ENCODE peak calls at places on chromosomes 2 and 18, in six cellular contexts. R, C, S, N, X and I are unnamed samples.

GRCh38 chr2:188600536-188601210 is 309.0 kb downstream of the GULP1 start:
- DNase-seq in R (no peak), C (no peak), S (no peak), N (no peak), X (peak; percentile 82), I (no peak)

GRCh38 chr2:188628989-188629889 is 337.6 kb downstream of the GULP1 start:
- DNase-seq in R (no peak), C (no peak), S (no peak), N (no peak), X (peak; percentile 67), I (no peak)

GRCh38 chr2:21256006-21256405 is 132.2 kb downstream of the TDRD15 start:
- DNase-seq in R (peak; percentile 69), C (no peak), S (no peak), N (peak; percentile 65), X (no peak), I (peak; percentile 25)

GRCh38 chr18:51897884-51898283 is 442.1 kb upstream of the DCC start:
- DNase-seq in R (no peak), C (no peak), S (no peak), N (no peak), X (no peak), I (no peak)

GRCh38 chr2:235170016-235170415 is 218.2 kb downstream of the SH3BP4 start:
- DNase-seq in R (no peak), C (no peak), S (no peak), N (no peak), X (peak; percentile 43), I (no peak)

GRCh38 chr2:157320409-157320808 is 5.2 kb downstream of the ERMN start:
- DNase-seq in R (no peak), C (no peak), S (no peak), N (no peak), X (no peak), I (no peak)

GRCh38 chr2:120205901-120206581 is 17.2 kb downstream of the TMEM185B start:
- DNase-seq in R (no peak), C (peak; percentile 38), S (no peak), N (no peak), X (no peak), I (no peak)

GRCh38 chr2:219870023-219870422 is 242.6 kb downstream of the SLC4A3 start:
- DNase-seq in R (no peak), C (no peak), S (no peak), N (no peak), X (peak; percentile 6), I (no peak)

GRCh38 chr2:138707424-138708074 is 72.6 kb downstream of the NXPH2 start:
- DNase-seq in R (no peak), C (no peak), S (no peak), N (no peak), X (peak; percentile 90), I (no peak)

GRCh38 chr2:218255441-218255840 is 5.4 kb upstream of the GPBAR1 start:
- DNase-seq in R (no peak), C (no peak), S (no peak), N (no peak), X (peak; percentile 78), I (no peak)

GRCh38 chr2:64988420-64989125 is 626 bp upstream of the SLC1A4 start:
- DNase-seq in R (peak; percentile 80), C (peak; percentile 50), S (peak; percentile 36), N (peak; percentile 69), X (peak; percentile 89), I (peak; percentile 69)

GRCh38 chr2:209933499-209934458 is 68.7 kb upstream of the RPE start:
- DNase-seq in R (no peak), C (no peak), S (no peak), N (no peak), X (peak; percentile 75), I (no peak)

GRCh38 chr2:205764502-205764815 is 82.2 kb downstream of the NRP2 start:
- DNase-seq in R (no peak), C (no peak), S (no peak), N (no peak), X (no peak), I (no peak)

GRCh38 chr2:9565436-9566153 is 10.0 kb upstream of the ADAM17 start:
- DNase-seq in R (peak; percentile 96), C (peak; percentile 44), S (no peak), N (peak; percentile 97), X (peak; percentile 96), I (no peak)

GRCh38 chr2:231315896-231316295 is 79.6 kb upstream of the B3GNT7 start:
- DNase-seq in R (no peak), C (no peak), S (no peak), N (no peak), X (no peak), I (no peak)

GRCh38 chr2:88108796-88109195 is 19.1 kb downstream of the FABP1 start:
- DNase-seq in R (no peak), C (no peak), S (no peak), N (no peak), X (no peak), I (no peak)

GRCh38 chr18:76475450-76476203 is 19.4 kb downstream of the ZNF516 start:
- DNase-seq in R (no peak), C (no peak), S (no peak), N (no peak), X (no peak), I (no peak)

GRCh38 chr18:24678113-24678512 is 217.7 kb downstream of the HRH4 start:
- DNase-seq in R (no peak), C (no peak), S (no peak), N (no peak), X (no peak), I (no peak)

GRCh38 chr2:69271831-69272257 is 115.2 kb downstream of the GFPT1 start:
- DNase-seq in R (no peak), C (no peak), S (no peak), N (peak; percentile 34), X (peak; percentile 77), I (no peak)

GRCh38 chr2:17912266-17912691 is 33.8 kb downstream of the KCNS3 start:
- DNase-seq in R (no peak), C (no peak), S (no peak), N (no peak), X (no peak), I (no peak)

GRCh38 chr2:3460831-3461544 is 58.3 kb downstream of the ADI1 start:
- DNase-seq in R (peak; percentile 59), C (peak; percentile 55), S (no peak), N (no peak), X (no peak), I (peak; percentile 71)

GRCh38 chr2:3460161-3460560 is 59.2 kb downstream of the ADI1 start:
- DNase-seq in R (peak; percentile 61), C (no peak), S (no peak), N (no peak), X (no peak), I (no peak)

GRCh38 chr2:3459185-3460015 is 59.9 kb downstream of the ADI1 start:
- DNase-seq in R (peak; percentile 51), C (peak; percentile 78), S (no peak), N (no peak), X (no peak), I (no peak)

GRCh38 chr2:3457524-3458395 is 61.6 kb downstream of the ADI1 start:
- DNase-seq in R (peak; percentile 34), C (no peak), S (no peak), N (no peak), X (no peak), I (no peak)

GRCh38 chr2:3458396-3459184 is 60.7 kb downstream of the ADI1 start:
- DNase-seq in R (peak; percentile 31), C (no peak), S (no peak), N (no peak), X (no peak), I (no peak)
- H3K4me1 ChIP-seq in R (peaks cover 6% of the 10 kb centered on the region), C (peaks cover 14% of the 10 kb centered on the region), S (peaks cover 5% of the 10 kb centered on the region), N (no peaks in the 10 kb centered on the region), X (no peaks in the 10 kb centered on the region), I (peaks cover 2% of the 10 kb centered on the region)

GRCh38 chr2:46963961-46964673 is 48.5 kb upstream of the MCFD2 start:
- DNase-seq in R (no peak), C (no peak), S (no peak), N (no peak), X (no peak), I (no peak)
- H3K4me1 ChIP-seq in R (peaks cover 43% of the 10 kb centered on the region), C (peaks cover 5% of the 10 kb centered on the region), S (no peaks in the 10 kb centered on the region), N (peaks cover 7% of the 10 kb centered on the region), X (peaks cover 27% of the 10 kb centered on the region), I (peaks cover 51% of the 10 kb centered on the region)

GRCh38 chr2:183124222-183124956 is at the start of gene NUP35:
- DNase-seq in R (peak; percentile 93), C (peak; percentile 79), S (peak; percentile 81), N (peak; percentile 87), X (peak; percentile 90), I (peak; percentile 89)
- H3K4me1 ChIP-seq in R (peaks cover 7% of the 10 kb centered on the region), C (no peaks in the 10 kb centered on the region), S (peaks cover 19% of the 10 kb centered on the region), N (no peaks in the 10 kb centered on the region), X (peaks cover 4% of the 10 kb centered on the region), I (peaks cover 16% of the 10 kb centered on the region)

DNA sequence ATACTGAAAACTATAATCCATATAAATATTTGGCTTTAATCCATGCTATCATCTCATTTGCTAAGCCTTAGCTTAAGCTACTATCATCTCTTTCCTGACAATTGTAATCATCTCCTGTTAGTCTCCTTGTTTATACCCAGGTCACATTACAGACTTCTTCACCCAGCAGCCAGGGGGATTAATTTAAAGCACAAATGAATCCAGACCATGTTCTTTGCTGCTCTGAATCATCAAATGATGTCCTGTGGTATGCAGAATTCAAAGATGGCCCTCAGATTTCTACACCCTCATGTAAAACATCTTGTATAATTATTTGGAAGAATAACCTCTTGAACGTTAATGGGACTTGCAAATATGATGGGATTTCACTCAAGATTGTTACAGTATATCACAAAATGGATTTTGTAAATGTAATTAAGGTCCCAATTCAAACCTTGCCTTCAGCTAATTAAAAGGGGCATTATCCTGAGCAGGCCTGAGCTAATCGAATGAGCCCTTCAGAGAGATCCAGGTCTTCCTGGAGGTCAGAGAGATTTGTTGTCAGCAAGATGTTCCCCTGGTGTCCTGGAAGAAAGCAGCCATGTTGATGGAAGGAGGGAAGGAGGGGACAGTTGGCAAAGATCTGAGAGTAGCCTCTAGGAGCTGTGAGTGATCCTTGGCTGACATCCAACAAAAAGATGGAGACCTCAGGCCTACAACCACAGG is 241.1 kb upstream of the MMADHC start:
- DNase-seq in R (no peak), C (no peak), S (no peak), N (no peak), X (no peak), I (no peak)
- H3K4me1 ChIP-seq in R (no peaks in the 10 kb centered on the region), C (no peaks in the 10 kb centered on the region), S (no peaks in the 10 kb centered on the region), N (no peaks in the 10 kb centered on the region), X (peaks cover 3% of the 10 kb centered on the region), I (no peaks in the 10 kb centered on the region)

GRCh38 chr18:60245096-60245495 is 127.5 kb downstream of the MC4R start:
- DNase-seq in R (no peak), C (no peak), S (no peak), N (no peak), X (no peak), I (no peak)
- H3K4me1 ChIP-seq in R (no peaks in the 10 kb centered on the region), C (no peaks in the 10 kb centered on the region), S (no peaks in the 10 kb centered on the region), N (no peaks in the 10 kb centered on the region), X (no peaks in the 10 kb centered on the region), I (no peaks in the 10 kb centered on the region)

GRCh38 chr2:216663846-216664245 is 30.6 kb downstream of the IGFBP2 start:
- DNase-seq in R (no peak), C (no peak), S (no peak), N (no peak), X (no peak), I (no peak)
- H3K4me1 ChIP-seq in R (peaks cover 22% of the 10 kb centered on the region), C (no peaks in the 10 kb centered on the region), S (no peaks in the 10 kb centered on the region), N (no peaks in the 10 kb centered on the region), X (no peaks in the 10 kb centered on the region), I (peaks cover 17% of the 10 kb centered on the region)

GRCh38 chr18:5137261-5137660 is 59.8 kb downstream of the AKAIN1 start:
- DNase-seq in R (no peak), C (no peak), S (no peak), N (no peak), X (no peak), I (no peak)

GRCh38 chr18:5132987-5133386 is 64.1 kb downstream of the AKAIN1 start:
- DNase-seq in R (no peak), C (no peak), S (no peak), N (no peak), X (no peak), I (no peak)
- H3K4me1 ChIP-seq in R (no peaks in the 10 kb centered on the region), C (no peaks in the 10 kb centered on the region), S (no peaks in the 10 kb centered on the region), N (no peaks in the 10 kb centered on the region), X (no peaks in the 10 kb centered on the region), I (no peaks in the 10 kb centered on the region)

GRCh38 chr2:12762976-12763375 is 46.2 kb downstream of the TRIB2 start:
- DNase-seq in R (no peak), C (no peak), S (no peak), N (no peak), X (no peak), I (no peak)
- H3K4me1 ChIP-seq in R (no peaks in the 10 kb centered on the region), C (no peaks in the 10 kb centered on the region), S (peaks cover 4% of the 10 kb centered on the region), N (no peaks in the 10 kb centered on the region), X (peaks cover 10% of the 10 kb centered on the region), I (no peaks in the 10 kb centered on the region)